ENCODE peak calls at places on chromosomes 6 and 20, in six cellular contexts. K is smooth muscle cell of the brain vasculature, M is iPS-NIHi11, S is mesendoderm, X is astrocyte, W is NCI-H510A treated with DMSO at 0.1 percent for 48 hours. R is an unnamed sample.
A peak's percentile ranks its signal among the peaks of the same experiment; 100 is the strongest.

GRCh38 chr6:134739299-134740090 is 210.4 kb downstream of the ALDH8A1 start:
- DNase-seq in W (no peak), M (no peak), K (no peak), S (no peak), X (peak; percentile 70), R (no peak)

GRCh38 chr6:132205946-132206345 is 195.3 kb downstream of the MOXD1 start:
- DNase-seq in X (peak; percentile 83), M (no peak), S (no peak), W (no peak), K (no peak), R (no peak)

GRCh38 chr6:31722173-31722572 is 627 bp upstream of the LY6G6C start:
- DNase-seq in K (no peak), X (no peak), W (no peak), S (no peak), M (no peak), R (no peak)

GRCh38 chr6:169452117-169452868 is 198.6 kb upstream of the THBS2 start:
- DNase-seq in K (peak; percentile 82), X (peak; percentile 86), M (peak; percentile 2), S (no peak), W (no peak), R (no peak)

GRCh38 chr6:29051680-29052079 is 6.7 kb upstream of the OR2W1 start:
- DNase-seq in X (no peak), W (no peak), S (no peak), K (no peak), M (no peak), R (no peak)

GRCh38 chr6:24520929-24521546 is 26.3 kb downstream of the ALDH5A1 start:
- DNase-seq in S (peak; percentile 69), M (peak; percentile 75), W (peak; percentile 10), X (no peak), K (peak; percentile 9), R (no peak)

GRCh38 chr20:33893314-33893713 is 82.2 kb downstream of the CHMP4B start:
- DNase-seq in K (no peak), W (no peak), M (no peak), S (no peak), X (peak; percentile 85), R (no peak)

GRCh38 chr6:7107578-7108195 is at the start of gene RREB1:
- DNase-seq in K (no peak), M (peak; percentile 77), W (no peak), X (peak; percentile 40), S (peak; percentile 82), R (no peak)

GRCh38 chr20:3135507-3136070 is 24.1 kb downstream of the FASTKD5 start:
- DNase-seq in S (no peak), X (peak; percentile 10), M (no peak), W (no peak), K (no peak), R (no peak)

GRCh38 chr6:98871821-98872220 is 37.4 kb downstream of the POU3F2 start:
- DNase-seq in K (no peak), W (no peak), S (no peak), M (no peak), X (no peak), R (no peak)

GRCh38 chr6:139990287-139990686 is 615.8 kb upstream of the CITED2 start:
- DNase-seq in M (no peak), K (no peak), S (no peak), X (no peak), W (no peak), R (no peak)

GRCh38 chr6:30006170-30007131 is 54.6 kb upstream of the POLR1H start:
- DNase-seq in X (no peak), M (peak; percentile 16), K (no peak), W (no peak), S (peak; percentile 25), R (peak; percentile 63)

GRCh38 chr6:166503167-166503744 is 83.2 kb downstream of the RAMACL start:
- DNase-seq in M (no peak), S (no peak), X (no peak), W (no peak), K (no peak), R (no peak)

GRCh38 chr6:98945311-98946005 is 2.3 kb downstream of the FBXL4 start:
- DNase-seq in M (no peak), S (no peak), K (no peak), W (no peak), X (no peak), R (no peak)

GRCh38 chr20:49591217-49591865 is 23.4 kb upstream of the PTGIS start:
- DNase-seq in S (no peak), M (no peak), W (no peak), K (no peak), X (peak; percentile 92), R (no peak)

GRCh38 chr6:43809417-43810305 is 39.6 kb downstream of the VEGFA start:
- DNase-seq in M (no peak), W (peak; percentile 92), S (peak; percentile 52), K (no peak), X (peak; percentile 77), R (no peak)

GRCh38 chr6:130359736-130360135 is 6.1 kb upstream of the TMEM200A start:
- DNase-seq in S (no peak), K (no peak), X (no peak), M (no peak), W (no peak), R (no peak)

GRCh38 chr20:41196653-41197225 is 59.4 kb downstream of the PLCG1 start:
- DNase-seq in M (no peak), W (no peak), X (no peak), S (no peak), K (no peak), R (no peak)

GRCh38 chr20:63589261-63590217 is 15.5 kb upstream of the HELZ2 start:
- DNase-seq in X (no peak), W (no peak), M (no peak), S (no peak), K (no peak), R (no peak)

GRCh38 chr6:35146453-35146852 is 5.3 kb upstream of the TCP11 start:
- DNase-seq in K (no peak), W (peak; percentile 76), M (peak; percentile 47), S (peak; percentile 79), X (no peak), R (peak; percentile 56)

GRCh38 chr6:103797738-103798137 is 1062.0 kb downstream of the HACE1 start:
- DNase-seq in X (no peak), M (peak; percentile 9), K (no peak), S (peak; percentile 32), W (peak; percentile 8), R (peak; percentile 12)

GRCh38 chr6:36839819-36840379 is 655 bp upstream of the CPNE5 start:
- DNase-seq in X (no peak), K (no peak), M (peak; percentile 80), W (no peak), S (peak; percentile 32), R (peak; percentile 68)

GRCh38 chr6:150150821-150151646 is 8.2 kb downstream of the PPP1R14C start:
- DNase-seq in S (no peak), M (no peak), K (no peak), X (no peak), W (no peak), R (no peak)

GRCh38 chr6:43455034-43455747 is at the start of gene DLK2:
- DNase-seq in W (no peak), X (no peak), K (no peak), M (peak; percentile 76), S (no peak), R (no peak)

GRCh38 chr6:5084787-5085637 is at the start of gene PPP1R3G:
- DNase-seq in X (peak; percentile 59), S (peak; percentile 43), K (no peak), W (peak; percentile 10), M (peak; percentile 51), R (peak; percentile 71)

GRCh38 chr6:90222008-90222407 is 74.6 kb downstream of the BACH2 start:
- DNase-seq in X (no peak), M (no peak), W (no peak), K (no peak), S (no peak), R (no peak)

GRCh38 chr20:51696304-51697118 is 71.7 kb downstream of the ATP9A start:
- DNase-seq in W (peak; percentile 56), X (peak; percentile 32), M (no peak), S (no peak), K (no peak), R (peak; percentile 32)

GRCh38 chr6:23855497-23856116 is 270.4 kb upstream of the NRSN1 start:
- DNase-seq in S (no peak), K (no peak), W (no peak), M (no peak), X (no peak), R (no peak)

GRCh38 chr6:82436740-82437139 is 73.1 kb downstream of the TPBG start:
- DNase-seq in K (no peak), X (no peak), M (no peak), W (no peak), S (no peak), R (no peak)

GRCh38 chr6:8941578-8941977 is 506.2 kb upstream of the SLC35B3 start:
- DNase-seq in M (no peak), W (no peak), K (peak; percentile 9), X (no peak), S (no peak), R (no peak)

GRCh38 chr6:97919631-97920030 is 636.6 kb upstream of the MMS22L start:
- DNase-seq in M (no peak), K (no peak), X (no peak), W (no peak), S (no peak), R (no peak)

GRCh38 chr20:1907586-1907985 is 12.4 kb downstream of the SIRPA start:
- DNase-seq in W (no peak), S (no peak), K (no peak), X (peak; percentile 20), M (no peak), R (no peak)